ENCODE peak calls at places on chromosomes 11 and 22, in five cellular contexts. N, A, Z, J and Y are unnamed samples.

GRCh38 chr11:119721129-119722120 is 7.6 kb downstream of the NECTIN1 start:
- DNase-seq in J (peak), Z (no peak), N (no peak), A (peak), Y (no peak)

GRCh38 chr11:19711911-19712280 is 741 bp upstream of the NAV2 start:
- DNase-seq in J (no peak), Z (no peak), A (no peak), N (peak), Y (no peak)

GRCh38 chr22:19874307-19875060 is 19.8 kb upstream of the GNB1L start:
- DNase-seq in N (peak), Z (no peak), A (peak), J (no peak), Y (no peak)

GRCh38 chr11:64613648-64614047 is 22.6 kb downstream of the SLC22A12 start:
- DNase-seq in J (no peak), N (no peak), Z (no peak), A (no peak), Y (no peak)

GRCh38 chr11:1390603-1391164 is 950 bp downstream of the BRSK2 start:
- DNase-seq in Z (peak), N (no peak), A (peak), J (peak), Y (no peak)

GRCh38 chr11:6545917-6546605 is 49.0 kb downstream of the DNHD1 start:
- DNase-seq in A (no peak), J (no peak), Z (no peak), N (no peak), Y (no peak)

GRCh38 chr11:116916052-116916451 is 78.6 kb upstream of the APOA1 start:
- DNase-seq in A (no peak), Z (no peak), J (no peak), N (no peak), Y (no peak)

GRCh38 chr11:1408346-1408745 is 18.6 kb downstream of the BRSK2 start:
- DNase-seq in Z (no peak), N (no peak), A (no peak), J (no peak), Y (no peak)

GRCh38 chr11:3201677-3202181 is 16.9 kb downstream of the MRGPRG start:
- DNase-seq in J (no peak), N (no peak), Z (no peak), A (peak), Y (no peak)